ENCODE peak calls at places on chromosomes 3 and 15, in six cellular contexts. R is Calu3; S is stomach; U is activated CD8-positive, alpha-beta memory T cell treated with anti-CD3 and anti-CD28 coated beads, Interleukin-2, amount 50 U/mL, for 48 hours; V is stimulated activated naive B cell treated with anti-CD40 and anti-IgM and Interleukin-4, amounts not matched to agents 10 μg/mL and 1 μg/mL and 100 μg/mL, for 72 hours; Z is upper lobe of right lung. B is an unnamed sample.

GRCh38 chr3:45776291-45776576 is 20.1 kb downstream of the SLC6A20 start:
- DNase-seq in Z (no peak), R (no peak), U (no peak), S (peak), V (no peak), B (no peak)

GRCh38 chr3:117836296-117836695 is 1126.7 kb downstream of the TUSC7 start:
- DNase-seq in R (no peak), S (no peak), V (no peak), Z (no peak), U (no peak), B (no peak)

GRCh38 chr3:187808466-187809291 is 63.4 kb upstream of the BCL6 start:
- DNase-seq in R (no peak), Z (no peak), V (no peak), S (no peak), U (no peak), B (no peak)

GRCh38 chr3:51799879-51800757 is 21.1 kb upstream of the IQCF6 start:
- DNase-seq in U (no peak), V (no peak), Z (no peak), R (peak), S (no peak), B (no peak)

GRCh38 chr3:9402410-9403228 is 5.2 kb downstream of the SETD5 start:
- DNase-seq in U (no peak), R (peak), Z (no peak), S (peak), V (no peak), B (peak)

GRCh38 chr15:95017950-95018349 is 786.6 kb downstream of the MCTP2 start:
- DNase-seq in R (peak), S (peak), Z (no peak), U (no peak), V (no peak), B (peak)

GRCh38 chr3:62144482-62144881 is 228.9 kb downstream of the FEZF2 start:
- DNase-seq in S (no peak), Z (no peak), V (no peak), R (no peak), U (no peak), B (no peak)

GRCh38 chr3:120496278-120496975 is 45.6 kb upstream of the FSTL1 start:
- DNase-seq in S (no peak), Z (no peak), V (no peak), U (no peak), R (no peak), B (no peak)

GRCh38 chr3:150495563-150496168 is 50.6 kb downstream of the SERP1 start:
- DNase-seq in V (no peak), R (peak), S (no peak), Z (no peak), U (no peak), B (no peak)

GRCh38 chr15:67322481-67322880 is 67.9 kb downstream of the IQCH start:
- DNase-seq in V (no peak), R (no peak), Z (no peak), U (no peak), S (no peak), B (no peak)

GRCh38 chr3:18241837-18242236 is 183.3 kb downstream of the SATB1 start:
- DNase-seq in S (no peak), Z (no peak), U (no peak), V (no peak), R (no peak), B (no peak)

GRCh38 chr15:41634072-41634628 is 26.1 kb upstream of the MGA start:
- DNase-seq in U (no peak), V (no peak), Z (no peak), R (no peak), S (no peak), B (no peak)

GRCh38 chr15:27563765-27564164 is 535.4 kb downstream of the OCA2 start:
- DNase-seq in R (no peak), S (no peak), Z (no peak), V (no peak), U (no peak), B (no peak)

GRCh38 chr3:139935071-139935865 is at the start of gene CLSTN2:
- DNase-seq in Z (peak), S (peak), R (peak), V (peak), U (peak), B (peak)

GRCh38 chr15:101071651-101072050 is 152.5 kb downstream of the LRRK1 start:
- DNase-seq in Z (no peak), U (no peak), S (no peak), R (no peak), V (no peak), B (no peak)

B was measured in right lobe of liver.